ENCODE peak calls at places on chromosomes 4 and X, in nine cellular contexts. E is non-pigmented ciliary epithelial cell; A is erythroblast; H is glomerular endothelial cell; L is activated CD4-positive, alpha-beta T cell treated with anti-CD3 and anti-CD28 coated beads for 1 hour; C is cerebellum; U is activated CD8-positive, alpha-beta memory T cell treated with anti-CD3 and anti-CD28 coated beads for 1 hour; Z is COR-L47; M is NCI-H1105 treated with DMSO at 0.1 percent for 48 hours. V is an unnamed sample.

GRCh38 chr4:7777017-7777710 is 162.5 kb downstream of the AFAP1 start:
- DNase-seq in Z (no peak), C (peak), H (no peak), A (no peak), M (no peak), U (no peak), L (no peak), E (no peak), V (no peak)

GRCh38 chrX:31545726-31546125 is 473.9 kb upstream of the FTHL17 start:
- DNase-seq in U (no peak), H (peak), Z (no peak), C (no peak), M (no peak), L (no peak), A (no peak), E (no peak), V (no peak)

GRCh38 chrX:18893536-18893935 is 90.4 kb downstream of the PHKA2 start:
- DNase-seq in A (no peak), L (no peak), H (no peak), U (no peak), C (no peak), Z (no peak), M (no peak), E (no peak), V (no peak)

GRCh38 chr4:181528570-181529184 is 714.5 kb upstream of the TENM3 start:
- DNase-seq in H (no peak), M (peak), C (peak), U (no peak), A (peak), Z (peak), L (no peak), E (peak), V (peak)

GRCh38 chr4:7980036-7980435 is 40.4 kb upstream of the AFAP1 start:
- DNase-seq in M (no peak), L (no peak), H (no peak), Z (no peak), A (no peak), C (no peak), E (no peak), U (no peak), V (no peak)

GRCh38 chrX:81174286-81174685 is 27.4 kb downstream of the HMGN5 start:
- DNase-seq in C (no peak), M (peak), U (no peak), H (no peak), L (no peak), E (no peak), A (peak), Z (no peak), V (peak)

GRCh38 chr4:140103676-140104075 is 50.3 kb downstream of the MAML3 start:
- DNase-seq in A (no peak), Z (no peak), L (no peak), M (no peak), H (no peak), C (peak), E (no peak), U (peak), V (no peak)

GRCh38 chr4:155891058-155891457 is 12.4 kb upstream of the TDO2 start:
- DNase-seq in A (no peak), M (no peak), Z (no peak), H (no peak), L (no peak), E (no peak), U (no peak), C (no peak), V (no peak)

GRCh38 chrX:53571494-53571893 is 115.0 kb downstream of the HUWE1 start:
- DNase-seq in H (no peak), Z (no peak), M (no peak), L (no peak), C (no peak), E (no peak), A (no peak), U (no peak), V (no peak)

GRCh38 chr4:109649872-109650271 is 53.4 kb downstream of the CASP6 start:
- DNase-seq in A (no peak), E (no peak), C (no peak), H (no peak), Z (no peak), L (no peak), U (no peak), M (no peak), V (no peak)

GRCh38 chr4:72112514-72113156 is 80.8 kb downstream of the NPFFR2 start:
- DNase-seq in Z (no peak), E (peak), M (no peak), L (no peak), U (no peak), H (peak), C (no peak), A (peak), V (no peak)

GRCh38 chr4:23856630-23857029 is 33.2 kb downstream of the PPARGC1A start:
- DNase-seq in A (no peak), L (no peak), H (no peak), M (peak), U (no peak), E (no peak), Z (no peak), C (peak), V (no peak)

V was measured in midbrain.